ENCODE peak calls at places on chromosomes 12 and 14, in nine cellular contexts. Z is WTC11; S is effector CD4-positive, alpha-beta T cell; M is neural progenitor cell; N is activated T-cell treated with anti-CD3 and anti-CD28 coated beads, Interleukin-2, amount 50 U/mL, for 72 hours; I is stromal cell of bone marrow; G is NCI-H187; F is mucosa of gallbladder; V is Daoy. R is an unnamed sample.

GRCh38 chr14:90518941-90519256 is 122.1 kb downstream of the CALM1 start:
- DNase-seq in I (no peak), Z (peak), S (peak), F (no peak), V (peak), G (no peak), N (peak), M (peak), R (peak)

GRCh38 chr14:21796912-21797311 is 123.3 kb upstream of the OR4E1 start:
- DNase-seq in M (peak), N (no peak), I (no peak), G (no peak), Z (no peak), F (no peak), V (no peak), S (no peak), R (no peak)

GRCh38 chr12:48288387-48289268 is 62.1 kb downstream of the ZNF641 start:
- DNase-seq in Z (no peak), N (no peak), F (no peak), V (no peak), S (no peak), M (no peak), I (no peak), G (no peak), R (no peak)

GRCh38 chr14:31489680-31490079 is 1.8 kb upstream of the GPR33 start:
- DNase-seq in G (no peak), N (no peak), M (no peak), S (no peak), V (no peak), I (no peak), F (no peak), Z (no peak), R (no peak)

GRCh38 chr12:202081-202731 is 11.8 kb downstream of the SLC6A12 start:
- DNase-seq in G (peak), I (no peak), N (no peak), S (no peak), Z (peak), V (no peak), F (no peak), M (peak), R (no peak)

GRCh38 chr14:89093083-89093482 is 268.6 kb downstream of the TTC8 start:
- DNase-seq in G (no peak), I (peak), F (no peak), S (no peak), N (no peak), V (no peak), M (no peak), Z (no peak), R (no peak)

GRCh38 chr12:74499192-74499591 is 38.4 kb upstream of the ATXN7L3B start:
- DNase-seq in Z (no peak), V (no peak), M (no peak), N (no peak), F (no peak), G (no peak), S (no peak), I (no peak), R (no peak)

GRCh38 chr14:68244272-68244975 is 424.8 kb downstream of the RAD51B start:
- DNase-seq in F (no peak), Z (no peak), V (peak), N (no peak), G (no peak), I (no peak), S (no peak), M (peak), R (no peak)

GRCh38 chr12:127239781-127240180 is 1027.2 kb upstream of the TMEM132C start:
- DNase-seq in N (no peak), F (no peak), I (no peak), V (peak), M (no peak), S (no peak), G (no peak), Z (no peak), R (no peak)

GRCh38 chr14:71165121-71165574 is 257.9 kb downstream of the PCNX1 start:
- DNase-seq in S (no peak), V (no peak), Z (no peak), F (no peak), M (no peak), I (no peak), N (no peak), G (no peak), R (peak)

GRCh38 chr12:88553941-88554658 is 26.2 kb downstream of the KITLG start:
- DNase-seq in M (peak), N (no peak), Z (no peak), F (no peak), V (peak), G (peak), S (no peak), I (peak), R (peak)

GRCh38 chr12:95143784-95144205 is 70.4 kb upstream of the NR2C1 start:
- DNase-seq in F (no peak), I (no peak), N (no peak), V (no peak), G (no peak), S (no peak), M (no peak), Z (no peak), R (no peak)

GRCh38 chr14:75040959-75041358 is 10.3 kb downstream of the MLH3 start:
- DNase-seq in V (no peak), N (no peak), Z (no peak), S (no peak), F (no peak), G (no peak), M (no peak), I (no peak), R (no peak)

GRCh38 chr12:89450922-89451321 is 73.7 kb downstream of the GALNT4 start:
- DNase-seq in V (peak), N (no peak), Z (no peak), I (no peak), S (no peak), G (no peak), F (no peak), M (peak), R (no peak)

GRCh38 chr14:35398095-35398584 is 6.4 kb downstream of the NFKBIA start:
- DNase-seq in I (no peak), F (no peak), S (no peak), V (no peak), M (no peak), Z (no peak), G (no peak), N (no peak), R (no peak)

GRCh38 chr14:30193791-30194407 is 266.3 kb upstream of the PRKD1 start:
- DNase-seq in V (peak), Z (no peak), N (no peak), G (no peak), I (peak), F (no peak), M (no peak), S (no peak), R (no peak)